ENCODE peak calls at places on chromosomes 2 and 18, in four cellular contexts. R is PC-3, E is psoas muscle, S is fibroblast of lung. G is an unnamed sample. For H3K4me1, the result is how much of the 10 kb centered on the place peaks cover.

GRCh38 chr18:56166914-56167313 is 471.5 kb downstream of the TXNL1 start:
- DNase-seq in S (peak), E (no peak), R (peak), G (no peak)

GRCh38 chr2:232352511-232353091 is 25.9 kb upstream of the ALPP start:
- DNase-seq in S (no peak), R (no peak), E (peak), G (no peak)

GRCh38 chr2:27795093-27795834 is 23.7 kb downstream of the MRPL33 start:
- DNase-seq in E (no peak), S (no peak), R (no peak), G (no peak)

GRCh38 chr2:181806039-181806392 is 85.5 kb upstream of the ITPRID2 start:
- DNase-seq in E (no peak), R (no peak), S (peak), G (no peak)

GRCh38 chr2:71008342-71008741 is 13.7 kb upstream of the TEX261 start:
- DNase-seq in E (no peak), S (no peak), R (no peak), G (no peak)

GRCh38 chr2:208033701-208034502 is 8.6 kb upstream of the PLEKHM3 start:
- DNase-seq in R (peak), S (peak), E (no peak), G (peak)

GRCh38 chr2:197851451-197851850 is 47.1 kb downstream of the PLCL1 start:
- DNase-seq in S (no peak), E (no peak), R (no peak), G (no peak)

GRCh38 chr2:113755690-113756063 is 765 bp downstream of the SLC35F5 start:
- DNase-seq in R (peak), S (peak), E (no peak), G (no peak)

GRCh38 chr18:75088021-75088506 is 120.9 kb downstream of the PTGR3 start:
- DNase-seq in S (no peak), E (no peak), R (no peak), G (no peak)

GRCh38 chr2:219644801-219645480 is 17.5 kb downstream of the SLC4A3 start:
- DNase-seq in S (peak), E (peak), R (peak), G (peak)

GRCh38 chr18:48336332-48336731 is 72.9 kb downstream of the ZBTB7C start:
- DNase-seq in S (no peak), E (no peak), R (peak), G (no peak)

GRCh38 chr2:240431663-240432424 is 3.6 kb upstream of the GPC1 start:
- DNase-seq in R (no peak), S (no peak), E (no peak), G (no peak)

GRCh38 chr2:30231726-30232026 is 342 bp downstream of the LBH start:
- DNase-seq in E (no peak), R (no peak), S (no peak), G (no peak)

GRCh38 chr2:97699765-97700444 is 13.5 kb upstream of the ZAP70 start:
- DNase-seq in R (peak), E (no peak), S (peak), G (peak)

GRCh38 chr2:44933434-44933951 is 8.0 kb upstream of the SIX3 start:
- DNase-seq in E (no peak), R (no peak), S (no peak), G (no peak)

GRCh38 chr2:10220045-10220444 is 82.7 kb upstream of the HPCAL1 start:
- DNase-seq in S (no peak), E (peak), R (no peak), G (no peak)

GRCh38 chr2:209472386-209472832 is 48.6 kb downstream of the MAP2 start:
- DNase-seq in E (no peak), R (peak), S (peak), G (no peak)

GRCh38 chr2:234147335-234147861 is 96.9 kb downstream of the SPP2 start:
- DNase-seq in S (peak), R (no peak), E (no peak), G (peak)

GRCh38 chr2:24586955-24587354 is 95.9 kb downstream of the NCOA1 start:
- DNase-seq in E (no peak), R (no peak), S (no peak), G (no peak)

GRCh38 chr2:101823849-101824248 is 126.3 kb downstream of the MAP4K4 start:
- DNase-seq in R (peak), S (peak), E (no peak), G (no peak)

GRCh38 chr2:120680136-120680761 is 55.4 kb upstream of the GLI2 start:
- DNase-seq in S (peak), E (peak), R (peak), G (peak)

GRCh38 chr2:219252900-219253752 is at the start of gene TUBA4B:
- DNase-seq in R (peak), S (peak), E (peak), G (peak)

GRCh38 chr18:59021500-59021899 is 118.2 kb upstream of the SEC11C start:
- DNase-seq in E (peak), R (no peak), S (no peak), G (peak)

GRCh38 chr2:100596465-100596864 is 33.7 kb downstream of the PDCL3 start:
- DNase-seq in R (no peak), S (no peak), E (no peak), G (no peak)

GRCh38 chr2:118992740-118993391 is 50.9 kb downstream of the MARCO start:
- DNase-seq in R (peak), S (no peak), E (no peak), G (no peak)

GRCh38 chr2:69734040-69734611 is 7.8 kb upstream of the ANXA4 start:
- DNase-seq in S (peak), R (no peak), E (no peak), G (no peak)

DNA sequence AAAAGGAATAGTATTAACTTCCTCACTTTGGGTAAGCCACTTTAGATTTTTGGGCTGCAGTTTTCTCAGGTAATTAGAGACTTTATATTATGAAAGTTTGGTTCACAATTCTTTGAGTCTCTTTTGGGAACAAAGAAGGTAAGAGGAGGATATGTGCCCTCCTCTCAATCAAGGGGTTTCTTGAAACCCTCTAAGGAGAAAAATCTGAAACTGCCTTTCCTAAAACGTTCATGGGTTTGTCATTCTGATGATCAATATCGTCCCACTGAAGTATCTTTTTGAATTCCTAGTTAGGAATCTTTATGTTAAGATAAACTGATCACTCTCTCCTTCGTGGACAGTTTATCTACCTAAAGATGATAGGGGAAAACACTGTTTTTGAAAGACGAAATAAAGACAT is 42.4 kb upstream of the AKAIN1 start:
- DNase-seq in S (no peak), E (no peak), R (no peak), G (no peak)
- H3K4me3 ChIP-seq in S (peak), E (peak), R (peak), G (peak)

GRCh38 chr2:203870942-203871341 is 3.4 kb downstream of the CTLA4 start:
- DNase-seq in R (no peak), E (no peak), S (no peak), G (no peak)
- H3K27ac ChIP-seq in R (no peak), E (no peak), S (no peak), G (no peak)

DNA sequence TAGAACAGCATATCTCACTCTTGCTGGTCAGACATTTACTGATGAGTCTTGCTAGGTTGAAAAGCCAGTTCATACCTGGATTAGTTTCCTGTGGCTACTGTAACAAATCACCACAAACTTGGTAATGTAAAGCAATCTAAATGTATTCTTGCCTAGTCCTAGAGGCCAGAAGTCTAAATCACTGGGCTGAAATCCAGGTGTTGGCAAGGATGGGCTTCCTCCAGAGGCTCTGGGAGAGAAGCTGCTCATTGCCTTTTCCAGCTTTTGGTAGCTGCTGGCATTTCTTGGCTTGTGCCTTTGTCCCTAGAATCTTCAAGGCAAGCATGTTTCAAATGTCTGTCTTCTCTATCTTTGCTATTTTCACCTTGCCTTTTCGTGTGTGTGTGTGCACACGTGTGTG is 62.3 kb upstream of the MAP4K3 start:
- DNase-seq in E (no peak), R (peak), S (no peak), G (no peak)
- H3K4me1 ChIP-seq in E (under half), R (under half), S (under half), G (under half)

GRCh38 chr18:10713400-10713799 is 187.6 kb downstream of the NAPG start:
- DNase-seq in E (no peak), S (no peak), R (no peak), G (no peak)

GRCh38 chr18:10724666-10725065 is 198.8 kb downstream of the NAPG start:
- DNase-seq in S (no peak), E (no peak), R (no peak), G (no peak)

GRCh38 chr18:10715791-10716190 is 190.0 kb downstream of the NAPG start:
- DNase-seq in R (peak), E (no peak), S (peak), G (no peak)

DNA sequence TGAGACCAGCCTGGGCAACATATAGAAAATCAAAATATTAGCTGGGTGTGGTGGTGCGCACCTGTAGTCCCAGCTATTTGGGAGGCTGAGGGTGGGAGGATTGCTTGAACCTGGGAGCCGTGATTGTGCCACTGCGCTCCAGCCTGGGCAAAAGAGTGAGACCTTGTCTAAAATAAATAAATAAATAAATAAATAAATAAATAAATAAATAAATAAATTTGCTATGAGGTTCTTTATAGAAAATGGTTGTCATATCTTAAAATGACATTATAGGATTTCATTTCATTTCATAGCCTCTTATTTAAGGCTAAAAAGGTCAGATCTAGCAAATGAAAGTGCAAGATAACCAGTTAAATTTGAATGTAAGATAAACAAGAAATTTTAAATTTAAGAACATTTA is 193.0 kb downstream of the NAPG start:
- DNase-seq in S (no peak), E (no peak), R (no peak), G (no peak)
- H3K4me3 ChIP-seq in S (no peak), E (no peak), R (no peak), G (no peak)

GRCh38 chr2:108293850-108294249 is 5.2 kb downstream of the SULT1C2 start:
- DNase-seq in R (no peak), E (no peak), S (no peak), G (no peak)

GRCh38 chr2:108287169-108287568 is 1.5 kb upstream of the SULT1C2 start:
- DNase-seq in E (no peak), S (no peak), R (no peak), G (no peak)

DNA sequence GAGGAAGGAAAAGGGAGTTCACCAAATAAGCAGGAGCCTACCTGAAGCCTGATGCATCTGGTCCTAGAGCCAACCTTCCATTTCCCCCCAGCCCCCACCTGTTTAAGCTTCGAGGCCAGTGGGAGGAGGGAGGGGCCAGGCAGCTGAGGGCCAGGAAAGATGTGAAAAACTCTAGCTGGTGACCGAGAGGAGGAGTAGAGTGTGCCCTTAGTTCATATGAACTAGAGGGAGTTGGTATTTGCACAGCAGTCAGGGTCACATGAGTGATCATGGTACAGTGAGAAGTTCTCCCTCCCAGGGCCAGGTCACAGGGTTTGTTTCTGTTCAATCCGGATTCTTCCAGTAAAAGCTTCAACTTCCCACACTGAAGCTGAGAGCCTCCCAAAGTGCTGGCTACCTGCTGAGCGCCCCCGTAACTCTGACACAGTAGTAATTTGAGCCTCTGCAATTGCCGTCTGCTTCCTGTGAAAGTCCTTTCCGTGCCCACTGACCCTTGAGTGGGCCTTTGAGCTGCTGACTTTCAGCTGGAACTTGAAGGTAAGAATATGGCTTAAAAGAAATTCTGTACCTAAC is at the start of gene SULT1C2:
- DNase-seq in E (no peak), R (no peak), S (peak), G (peak)
- H3K27ac ChIP-seq in E (no peak), R (no peak), S (no peak), G (no peak)

GRCh38 chr2:192195548-192196418 is 1.1 kb upstream of the TMEFF2 start:
- DNase-seq in R (peak), S (peak), E (peak), G (peak)

GRCh38 chr2:192196451-192197194 is 1.9 kb upstream of the TMEFF2 start:
- DNase-seq in E (no peak), R (no peak), S (no peak), G (no peak)

GRCh38 chr2:192194866-192195547 is at the start of gene TMEFF2:
- DNase-seq in R (peak), E (peak), S (peak), G (peak)

GRCh38 chr2:192197387-192197786 is 2.7 kb upstream of the TMEFF2 start:
- DNase-seq in S (no peak), R (peak), E (no peak), G (no peak)

GRCh38 chr2:192194065-192194865 is 468 bp downstream of the TMEFF2 start:
- DNase-seq in S (peak), E (peak), R (no peak), G (no peak)
- H3K4me1 ChIP-seq in S (under half), E (under half), R (under half), G (under half)

GRCh38 chr2:165938237-165938636 is 15.3 kb downstream of the TTC21B start:
- DNase-seq in S (no peak), R (no peak), E (no peak), G (no peak)

GRCh38 chr2:165941827-165942226 is 11.7 kb downstream of the TTC21B start:
- DNase-seq in R (no peak), E (no peak), S (no peak), G (no peak)
- H3K4me3 ChIP-seq in R (no peak), E (no peak), S (no peak), G (no peak)

G was measured in small intestine.